ENCODE peak calls at places on chromosomes 6 and 20, in six cellular contexts. One of them, this sample, is unnamed. For H3K9me3, the result is how much of the 10 kb centered on the place peaks cover.

GRCh38 chr20:32162367-32162766 is 45.2 kb downstream of the PLAGL2 start:
- DNase-seq in PC-3: no peak
- DNase-seq in right cardiac atrium: no peak
- DNase-seq in tibial nerve: no peak
- DNase-seq in Peyer's patch: no peak
- DNase-seq in psoas muscle: no peak
- DNase-seq in this sample: no peak

GRCh38 chr6:146885708-146886457 is 287.1 kb downstream of the ADGB start:
- DNase-seq in Peyer's patch: no peak
- DNase-seq in psoas muscle: no peak
- DNase-seq in right cardiac atrium: no peak
- DNase-seq in tibial nerve: no peak
- DNase-seq in PC-3: no peak
- DNase-seq in this sample: no peak

GRCh38 chr6:130574146-130574545 is 208.3 kb downstream of the TMEM200A start:
- DNase-seq in Peyer's patch: no peak
- DNase-seq in right cardiac atrium: no peak
- DNase-seq in PC-3: no peak
- DNase-seq in psoas muscle: no peak
- DNase-seq in tibial nerve: no peak
- DNase-seq in this sample: no peak

GRCh38 chr20:3671986-3672863 is 9.0 kb upstream of the GFRA4 start:
- DNase-seq in Peyer's patch: no peak
- DNase-seq in PC-3: no peak
- DNase-seq in right cardiac atrium: no peak
- DNase-seq in psoas muscle: no peak
- DNase-seq in tibial nerve: no peak
- DNase-seq in this sample: no peak

GRCh38 chr6:47008397-47008763 is 33.8 kb downstream of the ADGRF1 start:
- DNase-seq in Peyer's patch: no peak
- DNase-seq in right cardiac atrium: no peak
- DNase-seq in tibial nerve: no peak
- DNase-seq in psoas muscle: no peak
- DNase-seq in PC-3: no peak
- DNase-seq in this sample: no peak

GRCh38 chr6:27748662-27749061 is 163.5 kb downstream of the OR2B2 start:
- DNase-seq in PC-3: no peak
- DNase-seq in tibial nerve: no peak
- DNase-seq in right cardiac atrium: no peak
- DNase-seq in Peyer's patch: no peak
- DNase-seq in psoas muscle: no peak
- DNase-seq in this sample: no peak

GRCh38 chr20:22908437-22908836 is 126.7 kb upstream of the SSTR4 start:
- DNase-seq in PC-3: no peak
- DNase-seq in right cardiac atrium: no peak
- DNase-seq in psoas muscle: no peak
- DNase-seq in Peyer's patch: no peak
- DNase-seq in tibial nerve: no peak
- DNase-seq in this sample: no peak

GRCh38 chr6:18155273-18155863 is at the start of gene KDM1B:
- DNase-seq in PC-3: peak
- DNase-seq in psoas muscle: peak
- DNase-seq in right cardiac atrium: peak
- DNase-seq in Peyer's patch: peak
- DNase-seq in tibial nerve: peak
- DNase-seq in this sample: peak

GRCh38 chr6:125046107-125046925 is 84.1 kb downstream of the RNF217 start:
- DNase-seq in tibial nerve: no peak
- DNase-seq in psoas muscle: no peak
- DNase-seq in right cardiac atrium: no peak
- DNase-seq in Peyer's patch: no peak
- DNase-seq in PC-3: peak
- DNase-seq in this sample: no peak

GRCh38 chr6:95228636-95229035 is 348.7 kb upstream of the MANEA start:
- DNase-seq in tibial nerve: no peak
- DNase-seq in Peyer's patch: no peak
- DNase-seq in right cardiac atrium: no peak
- DNase-seq in PC-3: no peak
- DNase-seq in psoas muscle: no peak
- DNase-seq in this sample: no peak

GRCh38 chr20:16601019-16601418 is 27.8 kb upstream of the KIF16B start:
- DNase-seq in right cardiac atrium: no peak
- DNase-seq in Peyer's patch: no peak
- DNase-seq in psoas muscle: no peak
- DNase-seq in tibial nerve: no peak
- DNase-seq in PC-3: no peak
- DNase-seq in this sample: no peak

GRCh38 chr20:7038029-7038428 is 270.5 kb downstream of the BMP2 start:
- DNase-seq in psoas muscle: no peak
- DNase-seq in Peyer's patch: no peak
- DNase-seq in tibial nerve: no peak
- DNase-seq in right cardiac atrium: no peak
- DNase-seq in PC-3: no peak
- DNase-seq in this sample: no peak

GRCh38 chr20:58684291-58684690 is 8.3 kb upstream of the NPEPL1 start:
- DNase-seq in right cardiac atrium: no peak
- DNase-seq in PC-3: no peak
- DNase-seq in tibial nerve: no peak
- DNase-seq in Peyer's patch: no peak
- DNase-seq in psoas muscle: no peak
- DNase-seq in this sample: no peak

GRCh38 chr20:32437391-32438074 is 79.4 kb downstream of the ASXL1 start:
- DNase-seq in psoas muscle: no peak
- DNase-seq in tibial nerve: no peak
- DNase-seq in Peyer's patch: no peak
- DNase-seq in right cardiac atrium: no peak
- DNase-seq in PC-3: peak
- DNase-seq in this sample: no peak

GRCh38 chr6:157715766-157716171 is 107.3 kb upstream of the SNX9 start:
- DNase-seq in psoas muscle: peak
- DNase-seq in right cardiac atrium: peak
- DNase-seq in tibial nerve: peak
- DNase-seq in PC-3: no peak
- DNase-seq in Peyer's patch: peak
- DNase-seq in this sample: no peak

GRCh38 chr6:106731144-106731842 is 101.9 kb downstream of the QRSL1 start:
- DNase-seq in right cardiac atrium: no peak
- DNase-seq in PC-3: peak
- DNase-seq in psoas muscle: no peak
- DNase-seq in Peyer's patch: no peak
- DNase-seq in tibial nerve: no peak
- DNase-seq in this sample: no peak

GRCh38 chr20:37295595-37295994 is 6.1 kb downstream of the MANBAL start:
- DNase-seq in PC-3: peak
- DNase-seq in right cardiac atrium: no peak
- DNase-seq in psoas muscle: no peak
- DNase-seq in Peyer's patch: no peak
- DNase-seq in tibial nerve: no peak
- DNase-seq in this sample: no peak

GRCh38 chr20:49459684-49460083 is 22.8 kb downstream of the KCNB1 start:
- DNase-seq in tibial nerve: no peak
- DNase-seq in right cardiac atrium: no peak
- DNase-seq in PC-3: no peak
- DNase-seq in psoas muscle: no peak
- DNase-seq in Peyer's patch: no peak
- DNase-seq in this sample: no peak

GRCh38 chr20:17972121-17972520 is 3.3 kb downstream of the MGME1 start:
- DNase-seq in Peyer's patch: no peak
- DNase-seq in psoas muscle: no peak
- DNase-seq in right cardiac atrium: no peak
- DNase-seq in PC-3: peak
- DNase-seq in tibial nerve: no peak
- DNase-seq in this sample: no peak

GRCh38 chr20:58389324-58389967 is 417 bp downstream of the VAPB start:
- DNase-seq in right cardiac atrium: peak
- DNase-seq in PC-3: peak
- DNase-seq in psoas muscle: peak
- DNase-seq in Peyer's patch: no peak
- DNase-seq in tibial nerve: no peak
- DNase-seq in this sample: no peak

DNA sequence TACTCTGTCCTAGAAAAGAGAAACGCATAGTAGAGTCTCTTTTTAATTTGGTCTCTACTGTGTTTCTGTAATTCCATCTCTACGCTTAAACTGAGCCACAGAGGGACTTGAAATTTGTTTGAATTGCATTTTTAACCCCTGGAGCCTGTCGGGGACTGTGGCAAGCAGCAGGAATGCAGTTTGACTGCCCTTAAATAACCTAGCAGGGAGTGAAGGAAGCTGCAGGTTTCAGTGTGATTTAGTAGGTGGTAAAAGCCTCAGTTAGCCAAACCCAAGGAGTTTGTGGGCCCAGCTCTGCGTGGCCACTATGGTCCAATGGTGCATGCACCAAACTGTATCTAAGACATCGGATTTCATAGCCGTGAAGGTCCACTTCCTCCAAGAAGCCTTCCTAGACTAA is 70.3 kb upstream of the MC3R start:
- DNase-seq in right cardiac atrium: no peak
- DNase-seq in PC-3: no peak
- DNase-seq in tibial nerve: no peak
- DNase-seq in Peyer's patch: no peak
- DNase-seq in psoas muscle: no peak
- DNase-seq in this sample: no peak
- H3K9me3 ChIP-seq in right cardiac atrium: under half
- H3K9me3 ChIP-seq in PC-3: under half
- H3K9me3 ChIP-seq in tibial nerve: under half
- H3K9me3 ChIP-seq in Peyer's patch: under half
- H3K9me3 ChIP-seq in psoas muscle: under half
- H3K9me3 ChIP-seq in this sample: under half

DNA sequence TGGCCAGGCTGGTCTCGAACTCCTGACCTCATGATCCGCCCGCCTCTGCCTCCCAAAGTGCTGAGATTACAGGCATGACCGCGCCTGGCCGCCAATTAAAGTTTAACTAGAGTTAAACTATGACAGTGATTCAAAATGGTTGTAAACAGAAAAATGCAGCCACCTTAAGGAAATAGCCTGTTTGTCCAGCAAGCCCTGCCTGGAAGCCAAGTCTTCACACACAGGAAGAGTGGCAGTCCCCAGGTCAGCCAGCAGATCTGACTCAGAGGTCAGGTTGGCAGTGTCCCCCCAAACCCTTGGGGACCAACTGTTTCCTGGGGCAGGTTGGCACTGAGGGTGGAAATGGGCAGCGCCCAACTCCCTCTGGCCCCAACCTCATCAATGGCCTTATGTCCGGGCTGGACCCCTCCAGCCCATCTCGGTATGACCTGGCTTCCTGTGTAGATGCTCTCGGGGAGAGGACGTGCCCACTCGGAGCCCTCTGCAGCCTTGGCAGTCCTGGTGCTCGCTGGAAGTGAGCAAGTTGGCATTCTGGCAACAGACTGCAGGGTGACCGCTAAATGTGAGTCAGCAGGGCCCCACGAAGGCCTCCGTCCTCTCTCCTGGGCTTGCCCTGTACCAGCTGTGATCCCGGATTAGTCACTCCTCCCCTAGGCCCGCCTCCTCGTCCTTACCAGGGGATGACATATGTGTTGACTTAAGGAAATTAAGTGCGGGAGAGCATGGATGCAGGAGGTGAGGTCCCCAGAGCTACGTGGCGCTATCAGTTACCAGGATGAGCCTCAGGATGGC is 9.7 kb upstream of the HSP90AB1 start:
- DNase-seq in PC-3: peak
- DNase-seq in right cardiac atrium: peak
- DNase-seq in psoas muscle: peak
- DNase-seq in Peyer's patch: peak
- DNase-seq in tibial nerve: peak
- DNase-seq in this sample: no peak
- H3K4me3 ChIP-seq in PC-3: peak
- H3K4me3 ChIP-seq in right cardiac atrium: peak
- H3K4me3 ChIP-seq in psoas muscle: peak
- H3K4me3 ChIP-seq in Peyer's patch: peak
- H3K4me3 ChIP-seq in tibial nerve: peak
- H3K4me3 ChIP-seq in this sample: peak

GRCh38 chr6:148217921-148218320 is 124.7 kb upstream of the SASH1 start:
- DNase-seq in right cardiac atrium: no peak
- DNase-seq in tibial nerve: no peak
- DNase-seq in Peyer's patch: no peak
- DNase-seq in PC-3: no peak
- DNase-seq in psoas muscle: no peak
- DNase-seq in this sample: no peak

GRCh38 chr6:148211777-148212324 is 130.8 kb upstream of the SASH1 start:
- DNase-seq in PC-3: no peak
- DNase-seq in tibial nerve: no peak
- DNase-seq in psoas muscle: no peak
- DNase-seq in Peyer's patch: no peak
- DNase-seq in right cardiac atrium: no peak
- DNase-seq in this sample: no peak

GRCh38 chr6:148208298-148208697 is 134.3 kb upstream of the SASH1 start:
- DNase-seq in Peyer's patch: no peak
- DNase-seq in psoas muscle: no peak
- DNase-seq in PC-3: no peak
- DNase-seq in right cardiac atrium: no peak
- DNase-seq in tibial nerve: no peak
- DNase-seq in this sample: no peak

GRCh38 chr6:148217051-148217450 is 125.6 kb upstream of the SASH1 start:
- DNase-seq in psoas muscle: no peak
- DNase-seq in tibial nerve: no peak
- DNase-seq in Peyer's patch: no peak
- DNase-seq in right cardiac atrium: no peak
- DNase-seq in PC-3: no peak
- DNase-seq in this sample: no peak

DNA sequence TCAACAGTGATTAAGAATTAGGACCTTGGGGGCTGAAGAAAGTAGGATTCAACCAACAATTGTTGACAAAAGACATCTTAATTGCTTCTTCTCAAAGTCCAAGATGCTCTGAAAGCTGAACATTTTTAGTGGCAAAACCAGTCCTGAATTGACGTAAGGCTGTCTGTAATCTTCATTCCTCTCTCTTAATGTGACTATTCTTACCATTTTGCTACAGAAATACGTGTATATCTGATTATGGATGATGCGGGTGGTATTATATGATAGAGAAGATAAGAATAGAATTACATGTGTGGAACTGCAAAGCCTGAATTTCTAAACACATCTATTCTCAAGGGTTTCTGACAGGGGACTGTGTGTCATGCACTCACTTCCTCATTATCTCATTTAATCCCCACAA is 130.3 kb upstream of the SASH1 start:
- DNase-seq in tibial nerve: no peak
- DNase-seq in psoas muscle: no peak
- DNase-seq in right cardiac atrium: no peak
- DNase-seq in PC-3: no peak
- DNase-seq in Peyer's patch: no peak
- DNase-seq in this sample: no peak
- H3K9me3 ChIP-seq in tibial nerve: under half
- H3K9me3 ChIP-seq in psoas muscle: under half
- H3K9me3 ChIP-seq in right cardiac atrium: under half
- H3K9me3 ChIP-seq in PC-3: under half
- H3K9me3 ChIP-seq in Peyer's patch: under half
- H3K9me3 ChIP-seq in this sample: under half

GRCh38 chr20:34703061-34703572 is 1.0 kb upstream of the TP53INP2 start:
- DNase-seq in psoas muscle: no peak
- DNase-seq in right cardiac atrium: no peak
- DNase-seq in tibial nerve: no peak
- DNase-seq in PC-3: no peak
- DNase-seq in Peyer's patch: no peak
- DNase-seq in this sample: no peak
- H3K4me3 ChIP-seq in psoas muscle: peak
- H3K4me3 ChIP-seq in right cardiac atrium: peak
- H3K4me3 ChIP-seq in tibial nerve: peak
- H3K4me3 ChIP-seq in PC-3: peak
- H3K4me3 ChIP-seq in Peyer's patch: no peak
- H3K4me3 ChIP-seq in this sample: peak

This sample was measured in CD4-positive, alpha-beta memory T cell.